ENCODE peak calls at places on chromosomes 13 and 19, in eight cellular contexts. S is suprapubic skin, G is HCT116, O is prostate gland, Y is spleen, A is stomach, Q is GM12878, L is H1. X is an unnamed sample.

GRCh38 chr19:10471909-10472308 is 31.2 kb downstream of the KEAP1 start:
- DNase-seq in S (no peak), G (no peak), O (no peak), Y (no peak), A (no peak), Q (no peak), L (no peak), X (no peak)

GRCh38 chr13:50268500-50268899 is 253.3 kb downstream of the KCNRG start:
- DNase-seq in S (no peak), G (no peak), O (no peak), Y (no peak), A (no peak), Q (no peak), L (no peak), X (no peak)

GRCh38 chr13:91817250-91817649 is 418.8 kb downstream of the GPC5 start:
- DNase-seq in S (no peak), G (no peak), O (no peak), Y (no peak), A (no peak), Q (no peak), L (no peak), X (no peak)

GRCh38 chr19:11324079-11324661 is 15.3 kb downstream of the RAB3D start:
- DNase-seq in S (peak), G (no peak), O (peak), Y (peak), A (peak), Q (peak), L (no peak), X (peak)

GRCh38 chr13:35979378-35979911 is 151.7 kb downstream of the DCLK1 start:
- DNase-seq in S (peak), G (no peak), O (no peak), Y (no peak), A (peak), Q (no peak), L (no peak), X (no peak)

GRCh38 chr13:73223372-73223781 is 164.6 kb downstream of the KLF5 start:
- DNase-seq in S (no peak), G (no peak), O (no peak), Y (no peak), A (no peak), Q (peak), L (no peak), X (no peak)

GRCh38 chr13:44484562-44485164 is 91.5 kb downstream of the TSC22D1 start:
- DNase-seq in S (no peak), G (no peak), O (no peak), Y (no peak), A (no peak), Q (no peak), L (no peak), X (no peak)

GRCh38 chr13:113875429-113875815 is 11.5 kb upstream of the GAS6 start:
- DNase-seq in S (no peak), G (no peak), O (no peak), Y (no peak), A (no peak), Q (no peak), L (no peak), X (no peak)

GRCh38 chr13:38590796-38591507 is 95.9 kb upstream of the FREM2 start:
- DNase-seq in S (no peak), G (no peak), O (no peak), Y (no peak), A (peak), Q (no peak), L (no peak), X (no peak)

GRCh38 chr19:23558541-23558940 is 128.5 kb downstream of the ZNF675 start:
- DNase-seq in S (no peak), G (no peak), O (no peak), Y (no peak), A (no peak), Q (no peak), L (no peak), X (no peak)

GRCh38 chr19:19711934-19712828 is 20.7 kb downstream of the ZNF14 start:
- DNase-seq in S (no peak), G (no peak), O (no peak), Y (no peak), A (no peak), Q (no peak), L (no peak), X (no peak)

GRCh38 chr13:100634686-100635085 is 39.9 kb downstream of the TMTC4 start:
- DNase-seq in S (no peak), G (no peak), O (no peak), Y (no peak), A (no peak), Q (no peak), L (no peak), X (no peak)

GRCh38 chr13:89695343-89696257 is 1651.9 kb upstream of the MIR17HG start:
- DNase-seq in S (no peak), G (peak), O (no peak), Y (no peak), A (peak), Q (no peak), L (peak), X (no peak)

GRCh38 chr13:93318538-93318937 is 91.9 kb downstream of the GPC6 start:
- DNase-seq in S (no peak), G (no peak), O (no peak), Y (no peak), A (no peak), Q (no peak), L (no peak), X (no peak)

GRCh38 chr19:2717638-2718541 is 3.3 kb downstream of the DIRAS1 start:
- DNase-seq in S (no peak), G (no peak), O (no peak), Y (no peak), A (no peak), Q (no peak), L (no peak), X (no peak)

GRCh38 chr13:29397265-29397664 is 198.2 kb downstream of the SLC7A1 start:
- DNase-seq in S (no peak), G (no peak), O (no peak), Y (no peak), A (no peak), Q (no peak), L (no peak), X (no peak)

GRCh38 chr13:80400164-80400767 is 59.3 kb upstream of the SPRY2 start:
- DNase-seq in S (no peak), G (no peak), O (no peak), Y (no peak), A (no peak), Q (peak), L (no peak), X (no peak)

GRCh38 chr19:18128044-18128443 is 24.9 kb upstream of the PIK3R2 start:
- DNase-seq in S (no peak), G (no peak), O (no peak), Y (no peak), A (no peak), Q (no peak), L (no peak), X (no peak)

GRCh38 chr19:38919837-38920528 is 8.0 kb upstream of the CCER2 start:
- DNase-seq in S (no peak), G (no peak), O (no peak), Y (peak), A (no peak), Q (no peak), L (no peak), X (no peak)

GRCh38 chr13:81017525-81018152 is 676.7 kb upstream of the SPRY2 start:
- DNase-seq in S (no peak), G (peak), O (no peak), Y (no peak), A (no peak), Q (no peak), L (no peak), X (no peak)

GRCh38 chr19:16002985-16003384 is 54.2 kb downstream of the OR10H4 start:
- DNase-seq in S (no peak), G (no peak), O (no peak), Y (no peak), A (no peak), Q (no peak), L (no peak), X (no peak)

GRCh38 chr13:43433691-43434121 is 353.1 kb downstream of the ENOX1 start:
- DNase-seq in S (no peak), G (no peak), O (no peak), Y (no peak), A (no peak), Q (no peak), L (no peak), X (no peak)

GRCh38 chr13:59458908-59459579 is 704.7 kb downstream of the DIAPH3 start:
- DNase-seq in S (no peak), G (no peak), O (no peak), Y (peak), A (no peak), Q (no peak), L (no peak), X (no peak)

GRCh38 chr19:47719047-47719885 is 6.0 kb downstream of the EHD2 start:
- DNase-seq in S (peak), G (no peak), O (peak), Y (peak), A (peak), Q (no peak), L (no peak), X (peak)

GRCh38 chr19:43501661-43502418 is 2.7 kb downstream of the PHLDB3 start:
- DNase-seq in S (no peak), G (no peak), O (no peak), Y (no peak), A (no peak), Q (no peak), L (peak), X (no peak)

GRCh38 chr19:588093-588742 is 1.5 kb upstream of the HCN2 start:
- DNase-seq in S (no peak), G (peak), O (peak), Y (no peak), A (peak), Q (no peak), L (peak), X (peak)

GRCh38 chr19:5026706-5027273 is 57.9 kb downstream of the KDM4B start:
- DNase-seq in S (no peak), G (no peak), O (no peak), Y (peak), A (no peak), Q (no peak), L (no peak), X (no peak)
- TF ChIP-seq CTCF in S (no peak), G (peak), O (peak), Y (no peak), A (no peak), Q (no peak), L (peak), X (no peak)

GRCh38 chr19:45178262-45179062 is at the start of gene BLOC1S3:
- DNase-seq in S (peak), G (peak), O (peak), Y (peak), A (peak), Q (peak), L (peak), X (peak)

GRCh38 chr19:45179848-45180370 is 1.3 kb downstream of the BLOC1S3 start:
- DNase-seq in S (no peak), G (no peak), O (no peak), Y (no peak), A (no peak), Q (no peak), L (no peak), X (no peak)

GRCh38 chr19:45175663-45176345 is 2.2 kb downstream of the TRAPPC6A start:
- DNase-seq in S (no peak), G (no peak), O (no peak), Y (no peak), A (no peak), Q (no peak), L (no peak), X (no peak)

GRCh38 chr19:45179063-45179847 is 671 bp downstream of the BLOC1S3 start:
- DNase-seq in S (no peak), G (no peak), O (no peak), Y (peak), A (peak), Q (no peak), L (no peak), X (no peak)

DNA sequence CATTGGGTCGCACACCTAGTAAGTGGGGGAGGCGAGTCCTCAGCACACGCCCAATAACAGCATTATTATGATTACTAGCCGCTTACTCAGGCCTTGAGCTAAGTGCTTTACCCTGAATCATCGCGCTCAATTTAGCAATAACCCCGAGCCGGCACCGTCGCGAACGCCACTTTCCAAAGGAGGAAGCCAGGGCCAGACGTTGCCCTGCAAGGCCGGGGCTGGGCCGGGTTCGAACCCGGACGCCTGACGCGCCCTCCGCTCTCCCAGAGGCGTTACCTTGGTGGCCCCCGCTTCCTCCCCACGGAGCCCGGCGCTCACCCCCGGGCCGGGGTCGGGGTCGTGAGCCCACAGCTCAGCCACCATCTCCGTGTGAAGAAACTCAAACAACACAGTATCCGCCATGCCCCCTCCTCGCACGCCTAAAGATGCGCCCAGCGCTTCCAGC is at the start of gene TRAPPC6A:
- DNase-seq in S (no peak), G (no peak), O (no peak), Y (no peak), A (peak), Q (no peak), L (no peak), X (no peak)
- TF ChIP-seq POLR2AphosphoS5 in S (peak), G (peak), O (no peak), Y (peak), A (no peak), Q (no peak), L (peak), X (no peak)

GRCh38 chr13:21347753-21348318 is 111.3 kb downstream of the ZDHHC20 start:
- DNase-seq in S (no peak), G (no peak), O (no peak), Y (no peak), A (no peak), Q (no peak), L (no peak), X (no peak)
- TF ChIP-seq CTCF in S (no peak), G (no peak), O (no peak), Y (no peak), A (no peak), Q (no peak), L (peak), X (no peak)

GRCh38 chr19:29702161-29702957 is 12.7 kb downstream of the C19orf12 start:
- DNase-seq in S (no peak), G (no peak), O (no peak), Y (peak), A (no peak), Q (no peak), L (no peak), X (no peak)
- TF ChIP-seq POLR2AphosphoS5 in S (no peak), G (no peak), O (no peak), Y (peak), A (no peak), Q (no peak), L (no peak), X (no peak)

DNA sequence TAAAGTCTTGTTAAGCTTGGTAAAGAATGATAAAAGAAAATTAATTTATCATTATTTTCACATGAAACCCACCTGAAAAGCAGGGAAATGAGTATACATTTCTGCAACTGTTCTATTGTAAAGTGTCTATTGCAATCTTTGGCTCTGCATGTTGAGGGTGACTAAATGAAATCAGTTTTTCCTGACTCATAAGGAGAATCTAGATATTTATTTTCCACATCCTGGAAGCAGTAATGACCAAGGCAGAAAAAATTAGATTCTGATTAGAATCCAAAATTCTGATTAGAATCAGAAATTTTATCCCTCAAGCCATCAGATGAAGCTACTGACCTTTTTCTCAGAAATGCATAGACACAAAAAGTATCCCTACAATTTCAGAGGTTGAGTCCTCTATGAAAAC is 178.4 kb downstream of the MYO16 start:
- DNase-seq in S (no peak), G (no peak), O (no peak), Y (no peak), A (no peak), Q (no peak), L (no peak), X (no peak)
- TF ChIP-seq CTCF in S (no peak), G (no peak), O (no peak), Y (no peak), A (no peak), Q (no peak), L (no peak), X (no peak)

GRCh38 chr19:41869374-41869955 is 7.6 kb upstream of the CD79A start:
- DNase-seq in S (no peak), G (no peak), O (no peak), Y (no peak), A (no peak), Q (no peak), L (no peak), X (no peak)

GRCh38 chr19:41872384-41872774 is 4.7 kb upstream of the CD79A start:
- DNase-seq in S (no peak), G (no peak), O (no peak), Y (no peak), A (no peak), Q (no peak), L (no peak), X (no peak)

GRCh38 chr19:41870401-41870873 is 6.6 kb upstream of the CD79A start:
- DNase-seq in S (no peak), G (no peak), O (no peak), Y (no peak), A (no peak), Q (no peak), L (no peak), X (no peak)

GRCh38 chr19:41871573-41872383 is 5.3 kb upstream of the CD79A start:
- DNase-seq in S (no peak), G (no peak), O (no peak), Y (peak), A (no peak), Q (peak), L (no peak), X (no peak)

GRCh38 chr19:41872775-41873647 is 4.1 kb upstream of the CD79A start:
- DNase-seq in S (no peak), G (peak), O (peak), Y (peak), A (peak), Q (no peak), L (peak), X (peak)
- TF ChIP-seq POLR2AphosphoS5 in S (no peak), G (peak), O (peak), Y (peak), A (peak), Q (peak), L (peak), X (no peak)

DNA sequence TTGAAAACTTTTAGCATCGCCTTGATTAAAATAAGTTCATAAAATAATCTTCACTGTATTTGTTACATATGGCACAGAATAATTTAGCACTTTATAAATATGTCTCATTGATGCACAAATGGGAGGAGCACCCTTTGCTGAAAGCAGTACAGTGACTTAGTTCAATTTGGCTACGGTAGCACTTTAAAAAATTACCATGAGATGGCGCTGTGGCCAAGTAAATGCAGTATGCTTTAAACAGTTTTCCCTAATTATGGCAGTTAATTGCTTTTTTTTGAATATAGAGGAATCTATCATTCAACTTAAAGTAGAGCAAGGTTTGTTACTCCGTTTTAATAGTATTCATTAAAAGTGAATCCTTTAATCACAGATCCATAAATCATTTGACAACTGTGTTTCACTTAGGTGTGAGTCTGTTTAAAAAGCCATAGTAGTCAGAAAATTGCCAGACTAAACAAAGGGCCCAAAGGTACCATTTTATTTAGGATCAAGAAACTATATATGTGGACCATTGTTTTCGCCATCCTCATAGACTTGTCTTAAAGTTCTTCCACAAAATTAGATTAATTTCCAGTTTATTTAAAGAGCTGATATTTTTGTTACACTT is 34.7 kb upstream of the ESD start:
- DNase-seq in S (no peak), G (peak), O (peak), Y (no peak), A (no peak), Q (no peak), L (no peak), X (no peak)
- TF ChIP-seq CTCF in S (peak), G (peak), O (peak), Y (peak), A (peak), Q (peak), L (peak), X (peak)

DNA sequence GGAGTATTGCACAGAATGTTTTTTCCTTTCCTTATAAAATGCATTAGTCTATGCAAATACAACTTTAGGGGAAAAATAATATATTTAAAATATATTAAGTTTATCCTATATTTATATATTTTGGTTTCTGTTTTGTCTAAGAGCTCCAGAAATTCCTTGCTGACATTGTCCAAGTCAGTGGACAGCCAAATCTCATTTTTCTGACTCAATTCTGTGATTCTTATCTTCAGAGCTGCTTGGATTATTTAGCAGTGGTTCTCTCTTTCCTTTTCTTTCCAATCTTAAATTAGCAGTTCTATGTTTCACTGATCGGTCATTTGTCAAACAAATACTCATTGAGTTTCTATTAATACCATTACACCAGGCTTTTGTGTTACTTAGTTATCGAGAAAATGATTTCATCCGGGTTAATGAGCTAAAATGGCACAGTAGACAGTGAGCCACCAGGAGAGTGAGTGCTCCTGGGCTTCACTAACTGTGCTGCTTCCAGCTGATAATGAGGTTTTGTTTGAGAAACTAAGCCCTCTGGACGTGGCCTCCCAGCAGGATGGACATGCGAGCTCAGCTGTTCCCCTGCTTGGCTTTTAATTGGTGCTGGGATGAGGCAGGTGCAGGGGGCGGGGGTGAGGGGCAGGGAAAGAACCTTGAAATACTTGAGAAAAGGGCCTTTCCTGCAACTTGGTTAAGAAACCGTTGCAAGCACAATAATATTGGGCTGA is 44.0 kb downstream of the ATP11A start:
- DNase-seq in S (no peak), G (no peak), O (no peak), Y (peak), A (no peak), Q (no peak), L (no peak), X (no peak)
- TF ChIP-seq POLR2AphosphoS5 in S (no peak), G (no peak), O (no peak), Y (no peak), A (no peak), Q (no peak), L (no peak), X (no peak)

GRCh38 chr19:12668937-12669271 is 2.3 kb downstream of the WDR83 start:
- DNase-seq in S (peak), G (no peak), O (peak), Y (no peak), A (peak), Q (no peak), L (no peak), X (peak)

GRCh38 chr19:12666305-12667048 is at the start of the genes MAN2B1 and WDR83:
- DNase-seq in S (peak), G (no peak), O (peak), Y (peak), A (peak), Q (no peak), L (no peak), X (peak)

GRCh38 chr19:12668346-12668745 is 1.7 kb downstream of the WDR83 start:
- DNase-seq in S (no peak), G (no peak), O (no peak), Y (no peak), A (no peak), Q (no peak), L (no peak), X (no peak)

GRCh38 chr19:12669272-12670158 is 2.9 kb downstream of the WDR83 start:
- DNase-seq in S (peak), G (peak), O (peak), Y (peak), A (peak), Q (peak), L (no peak), X (peak)

GRCh38 chr19:12667903-12668302 is 1.3 kb downstream of the WDR83 start:
- DNase-seq in S (peak), G (no peak), O (no peak), Y (no peak), A (no peak), Q (no peak), L (no peak), X (no peak)
- TF ChIP-seq CTCF in S (no peak), G (no peak), O (no peak), Y (no peak), A (no peak), Q (no peak), L (no peak), X (no peak)

X was measured in breast epithelium.